ENCODE peak calls at places on chromosome 10, in four cellular contexts. One of them, this sample, is unnamed.

GRCh38 chr10:75663947-75664664 is 232.7 kb downstream of the LRMDA start:
- DNase-seq in pancreas: peak
- DNase-seq in HFF-Myc: no peak
- DNase-seq in WERI-Rb-1: no peak
- DNase-seq in this sample: no peak

GRCh38 chr10:10131984-10132383 is 885.7 kb upstream of the CELF2 start:
- DNase-seq in pancreas: no peak
- DNase-seq in HFF-Myc: no peak
- DNase-seq in WERI-Rb-1: no peak
- DNase-seq in this sample: no peak

GRCh38 chr10:12927896-12928295 is 73.6 kb downstream of the CCDC3 start:
- DNase-seq in pancreas: no peak
- DNase-seq in HFF-Myc: no peak
- DNase-seq in WERI-Rb-1: no peak
- DNase-seq in this sample: no peak

GRCh38 chr10:3874988-3875841 is 90.2 kb upstream of the KLF6 start:
- DNase-seq in pancreas: no peak
- DNase-seq in HFF-Myc: no peak
- DNase-seq in WERI-Rb-1: no peak
- DNase-seq in this sample: no peak

GRCh38 chr10:986881-987634 is 1.2 kb upstream of the GTPBP4 start:
- DNase-seq in pancreas: no peak
- DNase-seq in HFF-Myc: peak
- DNase-seq in WERI-Rb-1: no peak
- DNase-seq in this sample: no peak

GRCh38 chr10:88642991-88643390 is 21.3 kb upstream of the LIPF start:
- DNase-seq in pancreas: no peak
- DNase-seq in HFF-Myc: no peak
- DNase-seq in WERI-Rb-1: no peak
- DNase-seq in this sample: no peak

GRCh38 chr10:53606951-53607350 is 834.4 kb upstream of the MBL2 start:
- DNase-seq in pancreas: no peak
- DNase-seq in HFF-Myc: no peak
- DNase-seq in WERI-Rb-1: no peak
- DNase-seq in this sample: no peak

GRCh38 chr10:89207181-89207800 is at the start of gene CH25H:
- DNase-seq in pancreas: peak
- DNase-seq in HFF-Myc: no peak
- DNase-seq in WERI-Rb-1: peak
- DNase-seq in this sample: peak

GRCh38 chr10:104043185-104043830 is 42.4 kb downstream of the COL17A1 start:
- DNase-seq in pancreas: no peak
- DNase-seq in HFF-Myc: no peak
- DNase-seq in WERI-Rb-1: no peak
- DNase-seq in this sample: no peak

GRCh38 chr10:132833421-132834111 is 47.6 kb upstream of the NKX6-2 start:
- DNase-seq in pancreas: no peak
- DNase-seq in HFF-Myc: no peak
- DNase-seq in WERI-Rb-1: no peak
- DNase-seq in this sample: no peak

GRCh38 chr10:72694476-72695369 is 2.8 kb downstream of the MCU start:
- DNase-seq in pancreas: no peak
- DNase-seq in HFF-Myc: no peak
- DNase-seq in WERI-Rb-1: peak
- DNase-seq in this sample: peak

GRCh38 chr10:71975891-71976725 is 11.9 kb downstream of the CHST3 start:
- DNase-seq in pancreas: peak
- DNase-seq in HFF-Myc: no peak
- DNase-seq in WERI-Rb-1: peak
- DNase-seq in this sample: no peak

GRCh38 chr10:121927361-121927840 is 430 bp downstream of the ATE1 start:
- DNase-seq in pancreas: peak
- DNase-seq in HFF-Myc: no peak
- DNase-seq in WERI-Rb-1: peak
- DNase-seq in this sample: peak

GRCh38 chr10:124389613-124390361 is 28.9 kb downstream of the OAT start:
- DNase-seq in pancreas: no peak
- DNase-seq in HFF-Myc: no peak
- DNase-seq in WERI-Rb-1: no peak
- DNase-seq in this sample: no peak

GRCh38 chr10:59807629-59808620 is 54.7 kb upstream of the MRLN start:
- DNase-seq in pancreas: no peak
- DNase-seq in HFF-Myc: no peak
- DNase-seq in WERI-Rb-1: no peak
- DNase-seq in this sample: no peak

GRCh38 chr10:59905066-59905734 is 1.2 kb downstream of the CCDC6 start:
- DNase-seq in pancreas: peak
- DNase-seq in HFF-Myc: no peak
- DNase-seq in WERI-Rb-1: peak
- DNase-seq in this sample: peak

GRCh38 chr10:120760246-120760645 is 90.9 kb upstream of the WDR11 start:
- DNase-seq in pancreas: no peak
- DNase-seq in HFF-Myc: no peak
- DNase-seq in WERI-Rb-1: no peak
- DNase-seq in this sample: no peak

GRCh38 chr10:76113952-76114351 is 682.5 kb downstream of the LRMDA start:
- DNase-seq in pancreas: no peak
- DNase-seq in HFF-Myc: no peak
- DNase-seq in WERI-Rb-1: peak
- DNase-seq in this sample: no peak

GRCh38 chr10:34811968-34812514 is 3.1 kb downstream of the PARD3 start:
- DNase-seq in pancreas: no peak
- DNase-seq in HFF-Myc: no peak
- DNase-seq in WERI-Rb-1: no peak
- DNase-seq in this sample: no peak

GRCh38 chr10:34811126-34811967 is 3.7 kb downstream of the PARD3 start:
- DNase-seq in pancreas: no peak
- DNase-seq in HFF-Myc: no peak
- DNase-seq in WERI-Rb-1: no peak
- DNase-seq in this sample: no peak

GRCh38 chr10:34809796-34810195 is 5.3 kb downstream of the PARD3 start:
- DNase-seq in pancreas: no peak
- DNase-seq in HFF-Myc: no peak
- DNase-seq in WERI-Rb-1: no peak
- DNase-seq in this sample: no peak

GRCh38 chr10:34808336-34808735 is 6.8 kb downstream of the PARD3 start:
- DNase-seq in pancreas: no peak
- DNase-seq in HFF-Myc: no peak
- DNase-seq in WERI-Rb-1: no peak
- DNase-seq in this sample: no peak

DNA sequence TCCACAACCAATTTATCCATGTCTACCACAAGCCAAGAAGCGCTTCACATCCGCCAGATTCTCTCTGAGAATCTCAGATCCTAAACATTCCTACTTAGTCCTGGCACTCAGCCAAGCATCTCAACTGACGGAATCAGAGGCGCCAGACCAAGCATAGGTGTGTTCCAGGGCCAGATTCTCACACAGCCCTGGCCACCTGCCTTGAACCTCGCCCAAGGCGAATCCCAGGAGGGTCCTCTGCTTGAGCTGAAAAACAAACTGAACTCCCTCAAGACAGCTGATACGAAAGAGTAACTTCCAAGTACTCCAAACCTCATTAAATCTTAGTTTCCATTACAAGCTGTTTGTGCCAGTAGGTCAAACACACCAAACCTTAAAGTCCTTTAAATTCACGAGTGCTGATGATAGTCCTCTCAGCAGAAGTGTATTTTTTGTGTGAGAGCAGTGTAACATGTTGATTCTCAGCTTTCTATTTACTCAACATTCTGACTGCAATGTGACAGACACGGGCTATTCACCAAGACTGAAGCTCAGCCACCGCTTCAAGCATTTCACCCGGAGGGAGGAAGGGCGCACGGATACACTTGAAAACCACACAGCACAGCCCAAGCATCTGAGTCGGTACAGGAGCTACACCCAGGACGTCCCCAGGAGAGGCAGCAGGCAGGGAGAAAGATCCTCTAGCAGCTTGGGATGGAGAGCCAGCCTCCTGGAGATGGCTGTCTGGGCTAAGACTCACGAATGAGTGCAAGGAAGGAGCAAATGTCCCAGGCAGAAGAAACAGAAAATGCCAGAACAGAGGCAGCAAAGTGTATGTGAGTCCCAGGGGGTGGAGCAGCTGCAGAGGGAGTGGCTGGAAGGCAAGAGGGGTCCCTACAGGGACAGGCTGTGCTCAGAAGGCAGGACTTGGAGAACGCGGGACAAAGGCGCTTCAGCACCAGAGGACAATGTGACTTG is 6.0 kb downstream of the PARD3 start:
- DNase-seq in pancreas: no peak
- DNase-seq in HFF-Myc: no peak
- DNase-seq in WERI-Rb-1: no peak
- DNase-seq in this sample: peak
- H3K4me3 ChIP-seq in pancreas: no peak
- H3K4me3 ChIP-seq in HFF-Myc: peak
- H3K4me3 ChIP-seq in WERI-Rb-1: no peak
- H3K4me3 ChIP-seq in this sample: no peak

DNA sequence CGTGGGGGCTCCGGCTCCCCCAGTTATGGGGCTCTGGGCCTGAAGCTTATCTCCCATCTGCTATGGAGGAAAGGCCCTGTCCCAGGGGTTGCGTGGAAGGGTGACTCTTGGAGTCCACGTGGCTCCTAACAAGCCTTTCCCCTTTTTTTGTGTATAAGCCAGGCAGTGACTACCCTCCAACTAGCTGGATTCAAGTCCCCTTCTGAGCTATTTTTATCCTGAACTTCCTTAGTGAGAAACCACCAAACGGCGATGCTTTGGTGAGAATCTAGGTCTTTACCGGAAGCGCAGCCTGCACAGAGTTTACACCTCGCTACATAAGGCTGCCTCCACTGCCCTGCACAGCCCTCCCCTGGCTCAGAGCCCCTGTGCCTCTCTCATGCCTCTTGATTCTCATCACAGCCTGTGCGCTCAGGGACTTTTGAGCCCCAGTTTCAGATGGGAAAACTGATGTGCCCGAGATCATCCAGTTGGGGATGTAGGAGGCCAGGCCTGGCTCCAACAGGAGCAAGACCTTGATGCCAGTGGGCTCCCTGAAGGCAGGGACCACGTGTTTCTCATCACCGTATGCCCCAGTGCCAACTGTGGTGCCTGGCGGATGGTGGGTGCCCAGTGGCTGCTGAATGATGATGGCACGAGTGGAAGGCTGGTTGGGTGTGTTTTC is 102.3 kb upstream of the PPIF start:
- DNase-seq in pancreas: no peak
- DNase-seq in HFF-Myc: no peak
- DNase-seq in WERI-Rb-1: no peak
- DNase-seq in this sample: no peak
- H3K4me3 ChIP-seq in pancreas: no peak
- H3K4me3 ChIP-seq in HFF-Myc: no peak
- H3K4me3 ChIP-seq in WERI-Rb-1: no peak
- H3K4me3 ChIP-seq in this sample: peak

GRCh38 chr10:49362596-49363260 is 33.2 kb downstream of the DRGX start:
- DNase-seq in pancreas: peak
- DNase-seq in HFF-Myc: no peak
- DNase-seq in WERI-Rb-1: no peak
- DNase-seq in this sample: no peak

GRCh38 chr10:49361735-49362568 is 33.9 kb downstream of the DRGX start:
- DNase-seq in pancreas: no peak
- DNase-seq in HFF-Myc: no peak
- DNase-seq in WERI-Rb-1: no peak
- DNase-seq in this sample: no peak

GRCh38 chr10:49365275-49365674 is 30.6 kb downstream of the DRGX start:
- DNase-seq in pancreas: no peak
- DNase-seq in HFF-Myc: no peak
- DNase-seq in WERI-Rb-1: no peak
- DNase-seq in this sample: no peak

GRCh38 chr10:49364747-49365146 is 31.1 kb downstream of the DRGX start:
- DNase-seq in pancreas: no peak
- DNase-seq in HFF-Myc: no peak
- DNase-seq in WERI-Rb-1: no peak
- DNase-seq in this sample: no peak

DNA sequence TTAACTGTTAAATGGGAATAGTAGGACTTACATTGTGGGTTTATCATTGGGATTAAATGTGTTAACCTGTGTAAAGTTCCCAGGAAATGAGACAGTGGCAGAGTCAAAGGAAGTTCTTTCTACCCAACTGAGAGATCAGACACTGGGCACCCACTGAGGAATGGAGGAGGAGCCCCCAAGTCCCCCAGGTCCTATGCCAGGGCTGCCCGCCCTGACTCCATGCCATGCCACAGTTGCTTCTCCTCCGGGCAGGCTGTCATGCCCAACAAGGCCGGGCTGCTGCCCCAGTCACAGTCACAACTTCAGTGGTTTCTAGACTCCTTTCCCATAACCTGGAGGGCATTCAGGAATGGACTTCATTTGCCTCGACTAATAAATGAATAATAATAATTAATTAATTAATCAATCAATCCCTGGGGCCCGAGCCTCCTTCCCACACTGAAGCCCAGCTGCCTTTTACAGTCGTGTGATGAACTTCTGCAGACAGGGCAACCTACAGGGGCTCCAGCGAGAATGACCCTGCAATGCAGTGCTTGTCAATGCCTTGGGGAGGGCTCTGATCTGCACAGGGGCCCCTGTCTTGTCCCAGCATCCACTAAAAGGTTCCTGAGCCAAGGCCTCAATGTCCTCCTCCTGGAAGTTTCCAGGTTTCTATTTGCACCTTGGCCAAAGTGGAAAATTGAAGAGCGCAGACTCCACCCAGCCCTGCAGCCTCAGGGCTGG is 32.4 kb downstream of the DRGX start:
- DNase-seq in pancreas: no peak
- DNase-seq in HFF-Myc: no peak
- DNase-seq in WERI-Rb-1: no peak
- DNase-seq in this sample: no peak
- H3K4me3 ChIP-seq in pancreas: no peak
- H3K4me3 ChIP-seq in HFF-Myc: no peak
- H3K4me3 ChIP-seq in WERI-Rb-1: no peak
- H3K4me3 ChIP-seq in this sample: no peak

GRCh38 chr10:99233000-99233679 is 2.5 kb downstream of the HPSE2 start:
- DNase-seq in pancreas: no peak
- DNase-seq in HFF-Myc: no peak
- DNase-seq in WERI-Rb-1: no peak
- DNase-seq in this sample: no peak

GRCh38 chr10:99234739-99235468 is 748 bp downstream of the HPSE2 start:
- DNase-seq in pancreas: no peak
- DNase-seq in HFF-Myc: no peak
- DNase-seq in WERI-Rb-1: no peak
- DNase-seq in this sample: no peak

GRCh38 chr10:99234067-99234738 is 1.4 kb downstream of the HPSE2 start:
- DNase-seq in pancreas: no peak
- DNase-seq in HFF-Myc: no peak
- DNase-seq in WERI-Rb-1: peak
- DNase-seq in this sample: no peak

GRCh38 chr10:99232357-99232999 is 3.2 kb downstream of the HPSE2 start:
- DNase-seq in pancreas: no peak
- DNase-seq in HFF-Myc: no peak
- DNase-seq in WERI-Rb-1: no peak
- DNase-seq in this sample: no peak

DNA sequence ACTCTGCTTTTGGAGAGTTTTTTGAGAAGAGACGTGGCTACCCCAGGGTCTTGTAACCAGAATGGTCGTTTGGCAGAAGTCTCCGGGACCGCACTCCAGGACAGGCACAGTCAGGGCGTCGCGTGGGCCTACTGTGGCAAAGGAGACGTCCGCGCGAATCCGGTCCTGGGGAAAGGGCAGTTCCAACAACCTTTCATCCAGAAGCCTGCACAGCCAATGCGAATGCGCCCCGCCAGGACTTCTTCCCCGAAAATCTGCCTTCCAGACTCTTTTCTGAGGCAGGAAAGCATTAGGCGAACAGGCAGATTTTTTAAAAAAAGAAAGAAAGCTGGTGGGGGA is 2.0 kb downstream of the HPSE2 start:
- DNase-seq in pancreas: no peak
- DNase-seq in HFF-Myc: no peak
- DNase-seq in WERI-Rb-1: no peak
- DNase-seq in this sample: no peak
- H3K4me3 ChIP-seq in pancreas: no peak
- H3K4me3 ChIP-seq in HFF-Myc: peak
- H3K4me3 ChIP-seq in WERI-Rb-1: no peak
- H3K4me3 ChIP-seq in this sample: no peak